ENCODE peak calls at places on chromosomes 4 and X, in six cellular contexts. K is vagina, A is fibroblast of lung, U is AG09309, P is BJ, S is progenitor cell of endocrine pancreas. Z is an unnamed sample.

GRCh38 chr4:48681856-48682255 is 98.2 kb downstream of the FRYL start:
- DNase-seq in K (no peak), A (peak; percentile 33), U (no peak), P (no peak), S (no peak), Z (no peak)

GRCh38 chrX:79556750-79557149 is 189.6 kb upstream of the ITM2A start:
- DNase-seq in K (no peak), A (no peak), U (no peak), P (no peak), S (no peak), Z (no peak)

GRCh38 chr4:87502580-87503238 is 26.5 kb downstream of the SPARCL1 start:
- DNase-seq in K (no peak), A (peak; percentile 35), U (no peak), P (peak; percentile 24), S (no peak), Z (no peak)

GRCh38 chr4:19239565-19239964 is 1012.1 kb upstream of the SLIT2 start:
- DNase-seq in K (no peak), A (peak; percentile 82), U (peak; percentile 20), P (no peak), S (no peak), Z (no peak)

GRCh38 chr4:82892467-82892802 is 1.5 kb upstream of the SEC31A start:
- DNase-seq in K (no peak), A (no peak), U (no peak), P (no peak), S (no peak), Z (no peak)

GRCh38 chrX:13123247-13123856 is 78.9 kb upstream of the FAM9C start:
- DNase-seq in K (no peak), A (no peak), U (no peak), P (no peak), S (no peak), Z (no peak)

GRCh38 chrX:154368630-154369452 is 5.6 kb downstream of the FLNA start:
- DNase-seq in K (no peak), A (peak; percentile 89), U (peak; percentile 81), P (peak; percentile 74), S (no peak), Z (no peak)

GRCh38 chrX:136879001-136879667 is 1.4 kb downstream of the RBMX start:
- DNase-seq in K (no peak), A (peak; percentile 30), U (no peak), P (no peak), S (no peak), Z (no peak)

GRCh38 chrX:40646489-40647306 is 663 bp downstream of the CXorf38 start:
- DNase-seq in K (no peak), A (peak; percentile 27), U (no peak), P (no peak), S (no peak), Z (peak; percentile 6)

GRCh38 chrX:7996414-7996813 is 69.2 kb upstream of the PNPLA4 start:
- DNase-seq in K (no peak), A (peak; percentile 17), U (no peak), P (no peak), S (no peak), Z (peak; percentile 24)

GRCh38 chr4:107862658-107863057 is 37.9 kb downstream of the SGMS2 start:
- DNase-seq in K (no peak), A (peak; percentile 69), U (no peak), P (no peak), S (no peak), Z (no peak)

GRCh38 chr4:7204656-7205387 is 12.5 kb downstream of the SORCS2 start:
- DNase-seq in K (no peak), A (no peak), U (no peak), P (no peak), S (no peak), Z (no peak)

GRCh38 chr4:21864686-21865085 is 83.9 kb downstream of the KCNIP4 start:
- DNase-seq in K (no peak), A (no peak), U (no peak), P (no peak), S (no peak), Z (no peak)

GRCh38 chrX:129193357-129193756 is 329.9 kb downstream of the SMARCA1 start:
- DNase-seq in K (no peak), A (no peak), U (no peak), P (no peak), S (no peak), Z (no peak)

GRCh38 chr4:183444149-183444952 is at the start of gene CDKN2AIP:
- DNase-seq in K (peak; percentile 94), A (peak; percentile 92), U (peak; percentile 62), P (peak; percentile 69), S (peak; percentile 87), Z (peak; percentile 92)

GRCh38 chr4:60522265-60522664 is 677.9 kb upstream of the ADGRL3 start:
- DNase-seq in K (no peak), A (no peak), U (no peak), P (no peak), S (no peak), Z (no peak)

GRCh38 chr4:176001171-176002006 is 64.3 kb upstream of the WDR17 start:
- DNase-seq in K (no peak), A (peak; percentile 57), U (no peak), P (no peak), S (peak; percentile 48), Z (peak; percentile 57)

GRCh38 chr4:24771241-24771640 is 24.1 kb upstream of the SOD3 start:
- DNase-seq in K (no peak), A (peak; percentile 76), U (no peak), P (no peak), S (no peak), Z (no peak)
- TF ChIP-seq CTCF in K (no peak), A (no peak), U (no peak), P (no peak), S (no peak), Z (no peak)

GRCh38 chr4:24514808-24515207 is 69.5 kb downstream of the DHX15 start:
- DNase-seq in K (no peak), A (no peak), U (no peak), P (no peak), S (no peak), Z (no peak)
- TF ChIP-seq CTCF in K (no peak), A (peak; percentile 41), U (peak; percentile 21), P (peak; percentile 25), S (peak; percentile 31), Z (no peak)

GRCh38 chr4:89598602-89599001 is 238.4 kb downstream of the SNCA start:
- DNase-seq in K (no peak), A (peak; percentile 12), U (no peak), P (no peak), S (no peak), Z (no peak)
- TF ChIP-seq CTCF in K (no peak), A (peak; percentile 35), U (peak; percentile 18), P (peak; percentile 22), S (peak; percentile 47), Z (peak; percentile 53)

DNA sequence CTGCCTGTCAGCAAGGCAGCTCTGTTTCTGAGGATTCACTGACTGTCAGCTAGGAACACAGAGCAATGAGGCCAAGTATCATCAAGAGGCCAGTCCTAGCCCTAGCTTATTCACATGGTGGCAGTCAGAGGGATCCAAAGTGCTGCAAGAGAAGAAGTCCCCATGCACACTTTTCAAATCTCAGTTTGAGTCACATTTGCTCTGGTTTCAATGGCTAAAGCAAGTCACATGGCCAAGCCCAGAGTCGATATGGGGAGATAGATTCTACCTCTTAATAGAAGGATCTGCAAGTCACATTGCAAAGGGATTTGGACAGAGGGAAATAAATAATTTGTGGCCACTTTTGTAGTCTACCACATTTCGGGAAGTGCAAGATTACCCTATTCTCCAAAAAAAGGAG is 3.7 kb upstream of the LCORL start:
- DNase-seq in K (no peak), A (no peak), U (no peak), P (no peak), S (no peak), Z (no peak)
- TF ChIP-seq CTCF in K (no peak), A (no peak), U (no peak), P (no peak), S (no peak), Z (no peak)

GRCh38 chrX:100663651-100664050 is 19.7 kb downstream of the SRPX2 start:
- DNase-seq in K (no peak), A (no peak), U (no peak), P (no peak), S (no peak), Z (no peak)
- TF ChIP-seq CTCF in K (no peak), A (no peak), U (no peak), P (no peak), S (no peak), Z (no peak)

GRCh38 chrX:19514791-19515614 is at the start of gene MAP3K15:
- DNase-seq in K (no peak), A (peak; percentile 9), U (no peak), P (no peak), S (peak; percentile 24), Z (peak; percentile 42)
- TF ChIP-seq CTCF in K (no peak), A (no peak), U (no peak), P (no peak), S (no peak), Z (no peak)

GRCh38 chr4:62899607-62900364 is 1509.5 kb downstream of the TECRL start:
- DNase-seq in K (no peak), A (peak; percentile 45), U (no peak), P (no peak), S (no peak), Z (no peak)

GRCh38 chr4:62898115-62898514 is 1511.1 kb downstream of the TECRL start:
- DNase-seq in K (no peak), A (no peak), U (no peak), P (no peak), S (no peak), Z (no peak)

GRCh38 chr4:62896721-62897120 is 1512.5 kb downstream of the TECRL start:
- DNase-seq in K (no peak), A (no peak), U (no peak), P (no peak), S (no peak), Z (no peak)

GRCh38 chr4:62901101-62901500 is 1508.1 kb downstream of the TECRL start:
- DNase-seq in K (no peak), A (no peak), U (no peak), P (no peak), S (no peak), Z (no peak)
- TF ChIP-seq CTCF in K (no peak), A (no peak), U (no peak), P (no peak), S (no peak), Z (no peak)

DNA sequence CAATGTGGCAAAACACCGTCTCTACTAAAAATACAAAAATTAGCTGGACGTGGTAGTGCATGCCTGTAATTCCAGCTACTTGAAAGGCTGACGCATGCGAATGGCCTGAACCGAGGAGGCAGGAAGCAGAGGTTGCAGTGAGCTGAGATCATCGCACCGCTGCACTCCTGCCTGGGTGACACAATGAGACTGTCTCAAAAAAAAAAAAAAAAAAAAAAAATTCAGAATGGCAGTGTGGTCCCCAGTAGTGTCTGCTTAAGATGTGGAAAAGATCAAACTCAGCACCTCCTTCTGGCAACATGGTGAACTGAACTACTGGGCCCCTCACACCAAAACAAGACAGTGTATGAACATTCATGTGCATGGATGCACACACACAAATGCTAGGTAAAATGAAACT is 32.2 kb downstream of the SMS start:
- DNase-seq in K (no peak), A (peak; percentile 93), U (no peak), P (no peak), S (no peak), Z (no peak)
- TF ChIP-seq CTCF in K (no peak), A (peak; percentile 27), U (peak; percentile 8), P (peak; percentile 3), S (peak; percentile 10), Z (no peak)

Z was measured in endothelial cell.